ENCODE peak calls at places on chromosomes 12 and 14, in eight cellular contexts. X is spleen, G is AG10803, P is HT1080, Q is T-cell, B is SJCRH30, E is H54, F is RKO. H is an unnamed sample.

GRCh38 chr12:28114488-28114887 is 75.8 kb upstream of the CCDC91 start:
- DNase-seq in X (no peak), G (peak; percentile 14), P (peak; percentile 15), Q (no peak), B (no peak), E (peak; percentile 2), F (peak; percentile 8), H (no peak)

GRCh38 chr12:108773798-108774788 is 42.8 kb upstream of the CORO1C start:
- DNase-seq in X (peak; percentile 84), G (peak; percentile 90), P (peak; percentile 65), Q (no peak), B (peak; percentile 83), E (no peak), F (no peak), H (peak; percentile 93)

GRCh38 chr12:790253-790563 is 37.8 kb downstream of the WNK1 start:
- DNase-seq in X (no peak), G (no peak), P (no peak), Q (no peak), B (no peak), E (no peak), F (no peak), H (no peak)

GRCh38 chr12:130097798-130098255 is 64.4 kb upstream of the FZD10 start:
- DNase-seq in X (no peak), G (no peak), P (no peak), Q (no peak), B (no peak), E (no peak), F (no peak), H (no peak)

GRCh38 chr14:50000215-50001145 is 107.6 kb downstream of the ARF6 start:
- DNase-seq in X (peak; percentile 92), G (peak; percentile 94), P (peak; percentile 88), Q (peak; percentile 70), B (peak; percentile 57), E (no peak), F (no peak), H (no peak)

GRCh38 chr12:114152890-114153289 is 186.8 kb upstream of the RBM19 start:
- DNase-seq in X (no peak), G (peak; percentile 89), P (peak; percentile 36), Q (no peak), B (no peak), E (no peak), F (no peak), H (no peak)

GRCh38 chr14:104224516-104225281 is 86.3 kb downstream of the KIF26A start:
- DNase-seq in X (peak; percentile 78), G (no peak), P (no peak), Q (no peak), B (peak; percentile 91), E (no peak), F (no peak), H (peak; percentile 26)

GRCh38 chr12:127810026-127810425 is 456.9 kb upstream of the TMEM132C start:
- DNase-seq in X (no peak), G (peak; percentile 98), P (peak; percentile 86), Q (no peak), B (peak; percentile 91), E (peak; percentile 58), F (peak; percentile 71), H (no peak)

GRCh38 chr12:103590271-103590670 is 3.2 kb downstream of the STAB2 start:
- DNase-seq in X (no peak), G (no peak), P (no peak), Q (no peak), B (no peak), E (no peak), F (no peak), H (no peak)

GRCh38 chr14:99793213-99794155 is at the start of gene EML1:
- DNase-seq in X (peak; percentile 91), G (peak; percentile 82), P (peak; percentile 48), Q (peak; percentile 68), B (peak; percentile 82), E (peak; percentile 91), F (no peak), H (peak; percentile 96)